ENCODE peak calls at places on chromosomes 1 and 21, in nine cellular contexts. T is heart left ventricle, P is Peyer's patch, D is tibial nerve, F is sigmoid colon, Y is body of pancreas, Z is endothelial cell of umbilical vein, I is esophagus muscularis mucosa, O is HepG2. C is an unnamed sample.

GRCh38 chr1:224736619-224737352 is 120.7 kb downstream of the CNIH3 start:
- DNase-seq in Y (peak), T (no peak), O (peak), I (no peak), D (peak), P (no peak), Z (no peak), F (peak), C (no peak)

GRCh38 chr1:192807968-192808587 is 761 bp upstream of the RGS2 start:
- DNase-seq in D (no peak), I (no peak), P (no peak), T (no peak), F (no peak), Y (no peak), Z (no peak), O (no peak), C (no peak)

GRCh38 chr21:29175408-29176147 is 45.1 kb downstream of the MAP3K7CL start:
- DNase-seq in I (no peak), D (no peak), Y (peak), Z (peak), F (no peak), T (no peak), P (no peak), O (peak), C (no peak)

GRCh38 chr1:21307663-21308062 is 17.4 kb upstream of the ECE1 start:
- DNase-seq in I (no peak), D (no peak), Z (no peak), O (no peak), Y (no peak), P (no peak), F (peak), T (no peak), C (no peak)

GRCh38 chr1:47921935-47922415 is 75.2 kb downstream of the TRABD2B start:
- DNase-seq in I (no peak), F (no peak), T (no peak), P (no peak), Z (no peak), Y (no peak), D (no peak), O (no peak), C (no peak)

GRCh38 chr1:2896824-2897223 is 95.3 kb upstream of the TTC34 start:
- DNase-seq in Z (peak), Y (no peak), D (no peak), T (no peak), I (no peak), P (no peak), F (no peak), O (no peak), C (no peak)

GRCh38 chr1:230870916-230871315 is 2.6 kb upstream of the C1orf198 start:
- DNase-seq in Z (no peak), T (no peak), O (no peak), D (no peak), F (no peak), P (no peak), Y (no peak), I (no peak), C (no peak)

GRCh38 chr1:78121650-78122210 is 76.0 kb downstream of the GIPC2 start:
- DNase-seq in P (no peak), D (no peak), Z (no peak), Y (no peak), F (no peak), I (no peak), T (no peak), O (no peak), C (no peak)

GRCh38 chr1:2347409-2347785 is 44.0 kb downstream of the MORN1 start:
- DNase-seq in D (no peak), T (peak), F (peak), O (no peak), P (no peak), Z (no peak), Y (no peak), I (no peak), C (peak)

GRCh38 chr21:14943636-14944035 is 121.2 kb downstream of the NRIP1 start:
- DNase-seq in D (no peak), P (no peak), Z (no peak), I (no peak), F (no peak), T (no peak), O (no peak), Y (no peak), C (no peak)

DNA sequence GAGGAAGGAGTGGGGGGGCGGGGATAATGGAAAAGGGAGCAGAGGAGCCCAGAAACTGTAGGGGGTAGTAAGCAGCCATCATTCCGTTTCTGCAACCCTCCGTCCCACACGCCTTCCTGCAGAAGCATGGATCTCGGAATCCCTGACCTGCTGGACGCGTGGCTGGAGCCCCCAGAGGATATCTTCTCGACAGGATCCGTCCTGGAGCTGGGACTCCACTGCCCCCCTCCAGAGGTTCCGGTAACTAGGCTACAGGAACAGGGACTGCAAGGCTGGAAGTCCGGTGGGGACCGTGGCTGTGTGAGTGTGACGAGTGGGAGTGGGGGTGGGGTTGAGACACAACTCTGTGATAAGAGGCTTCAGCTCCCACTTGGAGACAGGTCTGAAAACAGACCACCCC is 698 bp downstream of the CREB3L4 start:
- DNase-seq in D (no peak), I (no peak), F (peak), O (no peak), T (no peak), Y (no peak), P (no peak), Z (no peak), C (no peak)
- H3K4me3 ChIP-seq in D (peak), I (peak), F (peak), O (peak), T (peak), Y (no peak), P (peak), Z (peak), C (peak)

GRCh38 chr1:16447641-16448040 is 7.1 kb downstream of the NECAP2 start:
- DNase-seq in T (no peak), I (no peak), F (no peak), P (no peak), Y (no peak), O (no peak), D (no peak), Z (no peak), C (no peak)

GRCh38 chr1:16443975-16444745 is 3.6 kb downstream of the NECAP2 start:
- DNase-seq in Z (no peak), Y (peak), P (no peak), T (no peak), O (no peak), I (no peak), D (peak), F (no peak), C (no peak)

GRCh38 chr1:16445052-16445451 is 4.5 kb downstream of the NECAP2 start:
- DNase-seq in P (no peak), O (no peak), D (no peak), I (no peak), Y (no peak), F (no peak), Z (no peak), T (no peak), C (no peak)

GRCh38 chr1:16449065-16449464 is 8.5 kb downstream of the NECAP2 start:
- DNase-seq in Z (no peak), I (no peak), O (no peak), F (no peak), Y (no peak), D (no peak), P (no peak), T (no peak), C (no peak)

GRCh38 chr1:16446116-16446515 is 5.6 kb downstream of the NECAP2 start:
- DNase-seq in I (no peak), D (no peak), P (no peak), Y (no peak), O (no peak), F (no peak), T (no peak), Z (no peak), C (no peak)
- TF ChIP-seq POLR2A in I (no peak), D (no peak), P (no peak), Y (no peak), O (no peak), F (no peak), T (no peak), Z (no peak), C (no peak)

GRCh38 chr1:172417552-172417951 is 2.9 kb upstream of the C1orf105 start:
- DNase-seq in P (no peak), D (no peak), Z (no peak), Y (no peak), T (no peak), O (no peak), F (no peak), I (no peak), C (no peak)

GRCh38 chr1:172411791-172412338 is 8.6 kb upstream of the C1orf105 start:
- DNase-seq in T (no peak), P (no peak), Y (no peak), F (no peak), Z (no peak), D (no peak), I (no peak), O (no peak), C (no peak)

GRCh38 chr1:172420385-172420784 is at the start of gene C1orf105:
- DNase-seq in F (no peak), I (no peak), T (no peak), D (no peak), Y (no peak), P (no peak), Z (no peak), O (no peak), C (no peak)

GRCh38 chr1:172414331-172414730 is 6.2 kb upstream of the C1orf105 start:
- DNase-seq in P (no peak), Z (no peak), F (no peak), D (no peak), T (no peak), I (no peak), Y (no peak), O (no peak), C (no peak)

DNA sequence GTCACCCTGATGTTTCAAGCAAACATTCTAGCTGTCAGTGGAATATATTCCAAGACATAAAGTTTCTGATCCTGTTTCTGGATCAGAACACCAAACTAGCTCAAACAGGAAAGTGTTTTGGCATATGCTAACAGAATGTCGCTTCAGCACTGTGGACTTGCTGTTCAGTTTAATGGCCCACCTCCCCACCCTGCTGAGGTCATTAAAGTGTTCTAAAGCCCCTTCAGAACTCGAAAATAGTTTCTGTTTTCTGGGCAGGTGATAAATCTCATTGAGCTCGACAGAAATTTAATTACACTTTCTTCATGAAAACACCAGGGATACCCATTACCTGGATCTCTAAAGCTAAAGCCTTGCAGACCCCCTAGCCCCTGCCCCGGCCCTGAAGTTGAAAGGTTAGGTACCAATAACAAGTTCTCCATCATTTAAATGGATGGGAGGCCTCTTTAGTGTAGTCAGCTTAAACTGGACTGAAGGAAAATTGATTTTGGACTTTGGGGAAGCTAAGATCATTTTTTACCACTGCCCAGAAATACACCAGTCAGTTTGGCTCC is 3.9 kb upstream of the C1orf105 start:
- DNase-seq in P (no peak), O (no peak), F (no peak), T (no peak), Z (no peak), Y (no peak), D (no peak), I (no peak), C (no peak)
- H3K4me3 ChIP-seq in P (no peak), O (no peak), F (no peak), T (no peak), Z (no peak), Y (no peak), D (no peak), I (no peak), C (no peak)

GRCh38 chr1:27545876-27546275 is 55.9 kb upstream of the WASF2 start:
- DNase-seq in P (no peak), D (no peak), T (no peak), O (no peak), F (no peak), Z (no peak), Y (no peak), I (no peak), C (peak)

GRCh38 chr1:27539901-27540861 is 50.2 kb upstream of the WASF2 start:
- DNase-seq in O (no peak), P (no peak), D (no peak), I (no peak), Y (no peak), Z (peak), T (no peak), F (peak), C (no peak)

GRCh38 chr1:27544818-27545612 is 55.0 kb upstream of the WASF2 start:
- DNase-seq in T (no peak), P (no peak), D (peak), Z (no peak), Y (no peak), I (no peak), F (peak), O (no peak), C (peak)

GRCh38 chr1:27538793-27539192 is 48.8 kb upstream of the WASF2 start:
- DNase-seq in O (no peak), I (no peak), T (no peak), F (peak), P (no peak), D (no peak), Y (no peak), Z (no peak), C (no peak)

DNA sequence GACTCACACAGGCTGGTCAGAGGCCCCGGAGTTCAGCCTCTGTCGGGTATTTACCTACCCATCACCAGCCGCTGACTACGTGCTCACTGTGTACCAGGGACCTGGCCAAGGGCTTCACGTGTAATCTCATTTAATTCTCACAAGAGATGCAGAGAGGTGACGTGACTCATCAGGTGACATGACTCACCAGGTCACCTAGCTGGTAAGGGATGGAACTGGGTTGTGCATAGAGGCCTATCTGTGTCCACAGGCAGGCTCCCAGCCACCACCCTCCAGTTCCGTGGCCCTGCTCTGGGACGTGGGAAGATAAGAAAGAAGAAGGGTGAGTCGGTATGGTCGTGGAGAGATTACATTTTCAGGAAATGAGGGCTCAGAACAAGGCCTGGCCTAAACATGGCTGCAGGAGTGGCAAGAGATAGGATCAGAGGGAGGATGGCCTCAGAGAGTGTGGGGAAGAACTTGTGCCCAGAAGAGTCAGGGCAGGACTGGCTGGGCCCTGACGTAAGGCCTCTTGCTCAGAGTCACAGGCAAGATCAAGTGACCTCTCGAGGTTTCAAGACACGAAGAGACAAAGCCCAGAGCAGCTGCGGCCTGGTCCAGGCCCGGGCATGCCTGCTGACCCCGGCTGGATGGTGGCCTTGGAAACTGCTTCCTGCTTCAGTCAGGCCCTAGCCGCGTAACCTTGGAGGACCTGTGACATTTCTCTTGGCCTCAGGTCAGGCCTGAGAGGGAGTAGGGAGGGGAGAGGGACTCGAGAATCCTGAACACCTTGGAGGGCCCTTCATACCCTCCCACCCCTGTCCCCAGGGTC is 52.7 kb upstream of the WASF2 start:
- DNase-seq in Y (peak), D (peak), I (no peak), O (peak), Z (peak), T (peak), P (peak), F (peak), C (peak)
- TF ChIP-seq POLR2A in Y (peak), D (peak), I (no peak), O (peak), Z (no peak), T (peak), P (peak), F (no peak), C (no peak)

GRCh38 chr1:15179485-15179883 is 25.9 kb downstream of the TMEM51 start:
- DNase-seq in T (no peak), F (no peak), D (no peak), Z (no peak), P (no peak), Y (no peak), I (no peak), O (no peak), C (no peak)
- H3K4me3 ChIP-seq in T (no peak), F (no peak), D (no peak), Z (no peak), P (no peak), Y (no peak), I (no peak), O (no peak), C (no peak)

DNA sequence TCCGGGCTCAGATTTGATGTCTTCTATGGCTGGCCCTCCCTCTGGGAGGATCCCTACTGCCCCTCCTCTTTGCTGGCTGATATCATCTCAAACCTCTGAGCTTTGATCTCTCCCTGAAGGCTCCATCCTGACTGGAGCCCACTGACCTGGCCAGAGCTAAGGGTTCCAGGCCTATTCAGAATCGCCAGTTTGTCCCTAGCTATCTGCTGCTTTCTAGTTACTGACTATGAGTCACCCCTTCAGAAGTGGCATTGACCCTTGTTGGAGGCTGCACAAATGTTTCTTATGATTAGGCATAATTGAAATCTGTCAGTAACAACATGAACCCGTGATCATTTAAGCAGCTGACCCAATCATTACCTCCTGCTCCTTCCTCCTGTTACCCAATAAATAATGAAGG is 87.1 kb downstream of the ABCA4 start:
- DNase-seq in D (no peak), Z (peak), P (no peak), T (no peak), Y (no peak), I (no peak), F (no peak), O (peak), C (no peak)
- TF ChIP-seq POLR2A in D (no peak), Z (no peak), P (no peak), T (no peak), Y (no peak), I (no peak), F (no peak), O (no peak), C (no peak)

DNA sequence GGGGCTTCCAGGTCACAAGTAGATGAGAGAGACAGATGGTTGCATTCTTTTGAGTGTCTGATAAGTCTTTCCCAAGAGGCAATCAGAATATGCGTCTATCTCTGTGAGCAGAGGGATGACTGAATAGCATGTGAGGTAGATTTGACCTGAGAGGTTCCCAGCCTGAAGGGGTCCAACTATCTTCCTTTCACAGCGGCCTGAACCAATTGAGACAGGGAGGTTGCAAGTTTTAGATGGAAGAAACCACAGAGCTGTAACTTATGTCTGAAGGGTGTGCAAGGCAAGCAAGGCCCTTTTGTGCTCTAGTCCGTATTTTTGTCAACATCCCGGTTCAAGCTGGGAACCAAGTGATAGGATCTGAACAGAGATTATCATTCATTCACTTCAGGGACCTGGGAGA is 9.9 kb upstream of the RNF187 start:
- DNase-seq in O (no peak), P (no peak), T (no peak), D (no peak), Z (no peak), I (no peak), Y (no peak), F (no peak), C (no peak)
- H3K4me3 ChIP-seq in O (no peak), P (no peak), T (no peak), D (no peak), Z (no peak), I (no peak), Y (no peak), F (no peak), C (no peak)

DNA sequence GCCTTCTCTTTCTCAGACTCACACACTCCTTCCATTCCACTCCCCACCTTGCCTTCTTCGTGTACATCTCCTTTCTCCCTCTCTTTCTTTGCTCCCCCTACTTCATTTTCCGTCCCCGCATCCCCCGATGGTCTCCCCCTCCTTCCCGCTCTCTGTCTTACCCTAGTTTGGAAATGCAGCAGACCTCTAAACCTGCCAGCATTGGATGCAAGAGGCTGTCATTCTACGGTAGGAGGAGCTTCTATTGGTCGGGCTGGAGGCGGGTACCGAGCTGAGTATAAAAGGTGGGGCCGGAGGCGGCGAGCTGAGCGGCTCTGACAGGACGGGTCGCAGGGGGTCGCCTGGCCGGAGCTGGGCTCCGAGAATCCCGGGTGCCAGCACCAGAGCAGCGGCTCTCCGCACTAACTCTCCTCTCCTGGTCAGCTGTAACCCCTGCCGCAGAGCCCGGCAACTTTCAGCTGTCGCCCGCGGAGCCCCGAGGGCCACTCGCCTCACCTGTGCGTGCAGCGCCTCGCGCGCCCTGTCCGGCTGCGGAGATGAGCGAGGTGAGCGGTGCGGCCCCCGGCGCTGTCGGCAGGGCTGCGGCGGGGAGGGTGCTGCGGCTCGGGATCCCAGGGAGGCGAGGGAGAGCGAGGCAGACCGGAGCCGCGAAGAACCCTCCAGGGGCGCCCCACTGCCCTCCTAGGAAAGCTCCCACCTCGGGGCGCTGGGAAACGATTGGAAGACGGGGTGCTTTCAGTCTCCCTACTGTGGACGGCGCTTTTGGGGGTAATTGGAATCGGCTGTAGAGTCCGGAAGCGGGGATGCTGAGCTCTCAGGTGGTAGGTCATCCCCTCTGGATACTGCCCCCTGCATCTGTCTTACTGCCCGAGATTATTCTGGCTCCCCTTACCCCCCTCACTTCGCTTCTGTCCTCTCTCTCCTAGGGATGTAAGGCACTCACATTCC is at the start of gene PCP4L1:
- DNase-seq in Y (peak), P (peak), T (peak), I (no peak), D (no peak), Z (peak), F (peak), O (no peak), C (peak)
- TF ChIP-seq POLR2A in Y (no peak), P (no peak), T (no peak), I (no peak), D (no peak), Z (no peak), F (no peak), O (no peak), C (no peak)

GRCh38 chr1:89563957-89564604 is 39.5 kb downstream of the LRRC8B start:
- DNase-seq in Z (peak), I (no peak), F (no peak), T (no peak), P (no peak), O (no peak), Y (no peak), D (no peak), C (no peak)

GRCh38 chr1:89567797-89568196 is 43.2 kb downstream of the LRRC8B start:
- DNase-seq in P (no peak), T (no peak), F (no peak), Y (no peak), D (no peak), I (no peak), Z (no peak), O (no peak), C (no peak)

GRCh38 chr1:89565521-89565920 is 40.9 kb downstream of the LRRC8B start:
- DNase-seq in F (no peak), I (no peak), D (no peak), Y (no peak), Z (no peak), P (no peak), O (no peak), T (no peak), C (no peak)

GRCh38 chr1:89566761-89567174 is 42.1 kb downstream of the LRRC8B start:
- DNase-seq in Y (peak), Z (no peak), D (no peak), I (no peak), T (peak), P (no peak), O (no peak), F (peak), C (peak)
- H3K4me3 ChIP-seq in Y (no peak), Z (no peak), D (no peak), I (peak), T (no peak), P (no peak), O (no peak), F (no peak), C (no peak)